ENCODE peak calls at places on chromosomes 1 and 21, in four cellular contexts. U is K562, K is H1, P is GM12891. G is an unnamed sample.

GRCh38 chr1:180926164-180926981 is 13.7 kb downstream of the KIAA1614 start:
- DNase-seq in U (no peak), K (no peak), P (no peak), G (no peak)

GRCh38 chr1:223490256-223490655 is 97.0 kb downstream of the CCDC185 start:
- DNase-seq in U (no peak), K (no peak), P (no peak), G (no peak)

GRCh38 chr1:153670257-153670858 is 435 bp downstream of the ILF2 start:
- DNase-seq in U (peak; percentile 68), K (no peak), P (no peak), G (no peak)

GRCh38 chr1:37439672-37439995 is 34.7 kb upstream of the ZC3H12A start:
- DNase-seq in U (no peak), K (no peak), P (no peak), G (no peak)

GRCh38 chr1:23598424-23598823 is 39.1 kb upstream of the ID3 start:
- DNase-seq in U (no peak), K (peak; percentile 86), P (no peak), G (no peak)

GRCh38 chr1:17170571-17170970 is 34.4 kb upstream of the PADI1 start:
- DNase-seq in U (no peak), K (no peak), P (no peak), G (no peak)

GRCh38 chr1:238252033-238252802 is 361.5 kb upstream of the ZP4 start:
- DNase-seq in U (peak; percentile 11), K (peak; percentile 86), P (no peak), G (no peak)

GRCh38 chr1:111082421-111083192 is 57.3 kb downstream of the DRAM2 start:
- DNase-seq in U (no peak), K (no peak), P (no peak), G (no peak)

GRCh38 chr1:23590058-23590783 is 30.9 kb upstream of the ID3 start:
- DNase-seq in U (peak; percentile 47), K (no peak), P (no peak), G (no peak)

GRCh38 chr21:41766883-41767605 is at the start of gene RIPK4:
- DNase-seq in U (no peak), K (peak; percentile 88), P (peak; percentile 70), G (no peak)

GRCh38 chr1:3895279-3895950 is 4.7 kb downstream of the C1orf174 start:
- DNase-seq in U (no peak), K (no peak), P (no peak), G (no peak)

DNA sequence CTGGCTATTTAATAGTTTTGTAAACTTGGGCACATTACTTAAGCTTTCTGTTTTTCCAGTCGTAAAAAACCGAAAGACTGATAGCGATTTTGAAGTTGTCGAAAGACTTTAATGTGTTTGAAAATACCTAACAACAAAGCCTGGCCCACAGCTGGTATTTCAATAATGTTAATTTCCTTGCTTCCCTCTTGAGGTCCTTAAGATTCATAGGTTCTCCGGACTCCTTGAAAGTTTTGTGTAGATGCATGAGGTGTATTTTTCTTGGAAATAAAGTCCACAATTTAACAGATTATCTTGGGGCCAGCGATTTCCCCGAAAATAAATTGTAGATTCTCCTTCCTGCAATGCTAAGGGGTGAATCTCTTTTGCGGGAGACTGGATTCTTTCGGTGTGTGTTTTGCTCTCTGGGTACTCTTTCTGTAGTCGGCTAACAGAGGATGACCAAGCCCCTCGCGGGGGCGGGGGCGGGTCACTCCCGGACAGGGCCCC is 735 bp upstream of the YTHDF2 start:
- DNase-seq in U (no peak), K (no peak), P (no peak), G (no peak)
- TF ChIP-seq POLR2A in U (peak; percentile 15), K (no peak), P (no peak), G (no peak)

DNA sequence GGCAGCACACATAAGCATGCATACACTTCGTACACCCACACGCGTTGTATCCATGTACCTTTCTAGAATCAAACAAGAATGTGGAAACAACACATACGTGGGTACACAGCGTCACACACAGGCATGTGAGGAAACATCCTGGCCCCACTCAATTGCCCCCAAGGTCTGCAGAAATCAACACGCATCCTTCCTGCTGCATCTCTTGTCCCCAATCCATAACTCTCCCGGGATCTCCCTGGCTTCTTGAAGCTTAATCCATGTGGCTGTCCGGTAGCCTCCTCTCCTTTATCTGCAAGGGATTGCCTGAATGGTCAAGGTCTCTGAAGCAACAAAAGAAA is 5.5 kb upstream of the TBX15 start:
- DNase-seq in U (no peak), K (no peak), P (no peak), G (no peak)
- TF ChIP-seq TAF1 in U (no peak), K (no peak), P (no peak), G (no peak)

GRCh38 chr1:26498894-26499293 is 26.7 kb downstream of the HMGN2 start:
- DNase-seq in U (no peak), K (no peak), P (no peak), G (no peak)

GRCh38 chr1:26496881-26497280 is 24.6 kb downstream of the HMGN2 start:
- DNase-seq in U (no peak), K (no peak), P (no peak), G (no peak)

GRCh38 chr1:26500488-26501175 is 28.4 kb downstream of the HMGN2 start:
- DNase-seq in U (peak; percentile 96), K (peak; percentile 98), P (peak; percentile 87), G (peak; percentile 88)
- TF ChIP-seq POLR2AphosphoS5 in U (peak; percentile 87), K (peak; percentile 0), P (no peak), G (no peak)

DNA sequence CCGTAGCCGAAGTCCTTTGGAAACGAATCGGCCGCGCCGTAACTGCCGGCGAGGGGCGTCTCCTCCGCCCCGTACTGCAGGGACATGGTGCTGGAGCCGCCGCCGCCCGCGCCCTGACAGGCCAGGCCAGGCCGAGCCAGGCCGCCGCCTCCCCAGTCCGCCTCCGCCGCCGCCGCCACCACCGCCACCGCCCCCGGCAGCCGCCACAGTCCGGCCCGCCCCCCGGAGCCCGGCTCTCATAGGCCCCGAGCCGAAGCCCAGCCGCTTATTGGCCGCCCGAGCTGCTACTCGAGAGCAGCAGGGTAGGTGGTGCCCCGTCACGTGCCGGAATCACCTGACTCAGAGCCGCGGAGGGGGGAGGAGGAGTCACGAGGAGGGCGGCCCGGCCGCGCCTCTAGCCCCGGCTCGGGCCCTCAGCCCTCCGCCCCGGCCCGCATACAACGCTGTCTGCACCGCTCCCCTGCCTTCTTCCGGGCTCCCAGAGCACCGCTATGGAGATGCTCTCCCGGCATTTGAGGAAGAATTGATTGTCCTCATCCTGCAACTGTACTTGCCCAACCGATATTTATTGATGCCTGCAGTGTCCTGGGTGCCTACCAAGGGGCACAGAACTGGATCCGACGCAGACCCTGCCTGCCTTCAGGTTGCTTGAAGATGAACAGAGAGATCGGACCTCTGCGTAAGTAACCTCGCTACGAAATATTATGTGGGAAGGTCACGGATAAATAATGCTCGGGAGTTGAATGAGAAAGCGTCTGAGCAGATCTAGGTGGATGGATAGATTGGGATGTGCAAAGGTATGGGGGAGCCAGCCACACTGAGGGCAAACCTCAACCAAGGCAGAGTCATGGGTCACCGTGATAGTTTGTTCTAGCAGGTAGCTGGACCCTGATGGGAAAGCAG is at the start of gene RRAGC:
- DNase-seq in U (peak; percentile 100), K (peak; percentile 97), P (peak; percentile 99), G (peak; percentile 100)
- TF ChIP-seq POLR2A in U (peak; percentile 65), K (no peak), P (peak; percentile 53), G (peak; percentile 64)

GRCh38 chr1:244773513-244773912 is 61.9 kb upstream of the COX20 start:
- DNase-seq in U (no peak), K (no peak), P (no peak), G (no peak)

GRCh38 chr1:244768186-244768585 is 67.3 kb upstream of the COX20 start:
- DNase-seq in U (no peak), K (no peak), P (no peak), G (no peak)

DNA sequence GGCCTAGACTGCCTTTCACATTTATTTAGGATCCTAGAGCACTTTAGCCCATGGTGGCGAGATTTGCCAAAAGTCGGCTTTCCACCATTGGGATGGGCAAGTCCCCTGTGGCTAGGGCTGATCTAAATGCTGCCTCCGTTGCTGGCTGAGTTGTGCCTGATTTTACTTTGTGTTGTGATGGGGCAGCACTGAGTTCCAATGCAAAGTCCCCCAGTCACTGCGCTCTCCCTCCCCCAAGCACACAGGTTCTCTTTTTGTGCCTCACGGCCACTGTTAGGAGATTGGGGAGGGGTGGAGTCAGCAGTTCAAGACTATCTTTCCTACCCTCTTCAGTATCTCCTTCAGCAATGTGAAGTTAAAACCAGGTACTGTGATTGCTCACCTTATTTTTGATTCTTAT is 66.7 kb upstream of the COX20 start:
- DNase-seq in U (no peak), K (no peak), P (no peak), G (no peak)
- TF ChIP-seq TAF1 in U (no peak), K (no peak), P (no peak), G (no peak)

DNA sequence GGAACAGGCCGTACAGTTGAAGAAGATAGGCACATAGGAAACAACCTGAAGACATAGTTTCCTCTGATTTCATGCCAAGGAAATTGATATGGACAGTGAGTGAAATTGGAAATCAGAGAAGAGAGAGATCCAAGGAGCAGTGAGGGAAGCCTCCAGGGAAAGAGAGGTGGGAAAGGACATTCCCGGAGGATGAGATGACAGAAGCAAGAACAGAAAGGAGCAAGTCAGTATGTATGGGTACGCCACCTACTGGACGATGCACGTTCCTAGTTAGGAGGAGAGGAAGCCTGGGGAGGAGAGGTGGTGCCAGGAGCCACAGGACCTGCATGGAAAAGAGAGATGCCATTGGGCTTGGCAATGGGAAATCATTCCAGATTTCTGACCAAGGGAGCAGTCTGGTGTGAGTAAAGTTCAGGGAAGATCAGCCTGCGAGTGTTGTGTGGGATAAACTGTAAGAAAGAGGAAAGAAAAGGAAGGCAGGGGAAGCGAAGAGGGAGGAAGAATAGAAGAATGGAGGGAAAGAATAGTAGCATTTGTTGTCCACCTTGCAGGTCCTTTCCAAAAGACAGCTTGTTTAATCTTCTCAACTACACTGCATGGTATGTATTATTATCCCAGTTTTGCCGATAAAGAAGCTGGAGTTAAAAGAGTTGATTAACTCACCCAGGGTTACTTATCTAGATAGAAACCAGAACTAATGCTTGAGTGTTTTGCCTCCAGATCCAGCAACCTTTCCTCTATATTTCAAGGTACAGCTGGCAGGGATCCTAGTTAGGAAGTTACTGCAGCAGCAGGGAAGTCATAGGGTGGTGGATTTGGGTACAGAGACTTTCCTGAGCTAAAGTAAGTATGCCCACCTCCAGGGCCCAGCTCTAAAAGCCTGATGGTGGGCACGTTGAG is 27.4 kb downstream of the C1orf116 start:
- DNase-seq in U (peak; percentile 75), K (peak; percentile 69), P (no peak), G (no peak)
- TF ChIP-seq POLR2AphosphoS5 in U (no peak), K (no peak), P (no peak), G (no peak)

GRCh38 chr1:156356875-156357534 is 12.0 kb upstream of the RHBG start:
- DNase-seq in U (peak; percentile 89), K (peak; percentile 92), P (peak; percentile 84), G (peak; percentile 91)

GRCh38 chr1:156359973-156360372 is 9.0 kb upstream of the RHBG start:
- DNase-seq in U (peak; percentile 28), K (no peak), P (no peak), G (no peak)

GRCh38 chr1:156356262-156356874 is 12.6 kb upstream of the RHBG start:
- DNase-seq in U (no peak), K (no peak), P (no peak), G (no peak)

GRCh38 chr1:156360534-156360933 is 8.5 kb upstream of the RHBG start:
- DNase-seq in U (no peak), K (no peak), P (no peak), G (no peak)

DNA sequence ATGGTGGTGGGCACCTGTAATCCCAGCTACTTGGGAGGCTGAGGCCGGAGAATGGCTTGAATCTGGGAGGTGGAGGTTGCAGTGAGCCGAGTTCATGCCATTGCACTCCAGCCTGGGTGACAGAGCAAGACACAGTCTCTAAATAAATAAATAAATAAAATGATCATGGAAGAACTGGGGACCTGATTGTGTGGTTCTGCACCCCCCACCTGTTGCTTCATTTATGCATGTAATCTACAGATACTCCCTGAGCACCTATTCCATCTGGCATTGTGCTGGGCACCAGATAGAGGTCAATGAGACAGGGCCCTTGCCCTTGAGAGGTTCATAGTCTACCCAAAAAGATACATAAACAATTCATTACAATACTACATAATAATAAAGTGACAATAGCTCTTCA is 11.0 kb upstream of the RHBG start:
- DNase-seq in U (no peak), K (no peak), P (no peak), G (no peak)
- TF ChIP-seq POLR2A in U (no peak), K (no peak), P (no peak), G (no peak)